ENCODE peak calls at places on chromosomes 2 and 18, in five cellular contexts. Z, I, T, F and E are unnamed samples. For H3K36me3, the result is how much of the 10 kb centered on the place peaks cover.

GRCh38 chr18:76803814-76804213 is 18.5 kb upstream of the ZNF236 start:
- DNase-seq in Z (peak), I (peak), T (peak), F (no peak), E (peak)

GRCh38 chr2:129812071-129812470 is 167.4 kb upstream of the RAB6C start:
- DNase-seq in Z (peak), I (no peak), T (no peak), F (no peak), E (peak)

GRCh38 chr2:142038826-142039225 is 92.0 kb downstream of the LRP1B start:
- DNase-seq in Z (no peak), I (no peak), T (no peak), F (no peak), E (no peak)

GRCh38 chr2:194697439-194697838 is 959.6 kb upstream of the SLC39A10 start:
- DNase-seq in Z (no peak), I (no peak), T (no peak), F (no peak), E (no peak)

GRCh38 chr2:222608081-222608480 is 47.8 kb downstream of the FARSB start:
- DNase-seq in Z (no peak), I (no peak), T (no peak), F (no peak), E (no peak)

GRCh38 chr18:40534748-40535147 is 1420.3 kb upstream of the PIK3C3 start:
- DNase-seq in Z (no peak), I (no peak), T (no peak), F (no peak), E (no peak)

GRCh38 chr2:120564213-120565094 is 171.2 kb upstream of the GLI2 start:
- DNase-seq in Z (no peak), I (no peak), T (no peak), F (no peak), E (no peak)

GRCh38 chr2:174176898-174177297 is 71.4 kb downstream of the OLA1 start:
- DNase-seq in Z (no peak), I (no peak), T (no peak), F (no peak), E (no peak)

GRCh38 chr2:199471443-199472057 is 13.8 kb upstream of the SATB2 start:
- DNase-seq in Z (peak), I (no peak), T (peak), F (no peak), E (no peak)

GRCh38 chr18:677951-678363 is 20.5 kb downstream of the TYMS start:
- DNase-seq in Z (no peak), I (no peak), T (no peak), F (no peak), E (no peak)

GRCh38 chr18:32920796-32921787 is 148.3 kb upstream of the KLHL14 start:
- DNase-seq in Z (no peak), I (no peak), T (no peak), F (no peak), E (no peak)

GRCh38 chr2:8039732-8040131 is 642.1 kb upstream of the ID2 start:
- DNase-seq in Z (no peak), I (no peak), T (no peak), F (no peak), E (no peak)

GRCh38 chr18:39274535-39274934 is 1708.9 kb upstream of the CELF4 start:
- DNase-seq in Z (no peak), I (no peak), T (no peak), F (no peak), E (no peak)

GRCh38 chr2:216502776-216503629 is 4.4 kb downstream of the RPL37A start:
- DNase-seq in Z (no peak), I (no peak), T (no peak), F (no peak), E (no peak)

GRCh38 chr2:6960659-6961058 is 43.4 kb downstream of the RNF144A start:
- DNase-seq in Z (no peak), I (no peak), T (peak), F (peak), E (no peak)

GRCh38 chr18:50151876-50152275 is 43.1 kb downstream of the MYO5B start:
- DNase-seq in Z (no peak), I (no peak), T (no peak), F (no peak), E (no peak)

GRCh38 chr2:85840091-85840490 is 48.7 kb downstream of the ST3GAL5 start:
- DNase-seq in Z (no peak), I (no peak), T (no peak), F (no peak), E (no peak)

GRCh38 chr2:177641321-177641720 is 248.7 kb downstream of the AGPS start:
- DNase-seq in Z (no peak), I (no peak), T (no peak), F (no peak), E (no peak)

GRCh38 chr2:143893340-143893739 is 626.6 kb downstream of the ZEB2 start:
- DNase-seq in Z (no peak), I (no peak), T (no peak), F (no peak), E (no peak)

GRCh38 chr2:166610180-166610919 is 116.3 kb upstream of the SCN7A start:
- DNase-seq in Z (no peak), I (no peak), T (no peak), F (no peak), E (no peak)

GRCh38 chr2:234725528-234726264 is 226.1 kb upstream of the SH3BP4 start:
- DNase-seq in Z (peak), I (no peak), T (no peak), F (no peak), E (no peak)

GRCh38 chr2:41832218-41832617 is 215.6 kb upstream of the PKDCC start:
- DNase-seq in Z (no peak), I (no peak), T (no peak), F (no peak), E (no peak)

GRCh38 chr18:22900558-22901183 is 32.5 kb upstream of the RBBP8 start:
- DNase-seq in Z (no peak), I (no peak), T (no peak), F (peak), E (peak)

GRCh38 chr2:147688252-147688651 is 156.6 kb upstream of the ACVR2A start:
- DNase-seq in Z (no peak), I (no peak), T (no peak), F (no peak), E (no peak)

GRCh38 chr2:226829721-226830631 is 5.9 kb upstream of the RHBDD1 start:
- DNase-seq in Z (no peak), I (no peak), T (no peak), F (no peak), E (no peak)

GRCh38 chr2:226835796-226836547 is at the start of gene RHBDD1:
- DNase-seq in Z (peak), I (peak), T (peak), F (peak), E (peak)

GRCh38 chr2:226835420-226835795 is 446 bp upstream of the RHBDD1 start:
- DNase-seq in Z (no peak), I (peak), T (no peak), F (peak), E (no peak)

GRCh38 chr2:226831266-226831665 is 4.6 kb upstream of the RHBDD1 start:
- DNase-seq in Z (no peak), I (no peak), T (no peak), F (no peak), E (no peak)

DNA sequence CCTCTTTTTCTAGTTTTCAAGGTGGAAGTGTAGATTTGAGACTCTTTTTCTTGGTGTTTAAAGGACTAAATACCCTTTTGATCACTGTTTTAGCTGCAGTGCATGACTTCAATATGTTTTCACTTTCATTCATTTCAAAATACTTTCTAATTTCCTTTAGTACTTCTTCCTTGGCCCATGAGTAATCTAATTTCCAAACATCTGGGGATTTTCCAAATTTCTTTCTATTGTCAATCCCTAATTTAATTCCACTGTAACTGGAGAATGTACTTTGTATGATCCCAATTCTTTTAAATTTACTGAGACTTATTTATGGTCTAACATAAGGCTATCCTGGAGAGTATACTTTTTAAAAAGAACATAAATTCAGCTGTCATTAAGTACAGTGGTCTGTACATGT is 3.8 kb upstream of the RHBDD1 start:
- DNase-seq in Z (no peak), I (no peak), T (no peak), F (no peak), E (no peak)
- H3K27ac ChIP-seq in Z (no peak), I (no peak), T (no peak), F (no peak), E (no peak)

GRCh38 chr18:13641551-13642439 is 84.6 kb downstream of the FAM210A start:
- DNase-seq in Z (no peak), I (no peak), T (peak), F (no peak), E (peak)

GRCh38 chr18:13642440-13642827 is 83.9 kb downstream of the FAM210A start:
- DNase-seq in Z (no peak), I (no peak), T (no peak), F (no peak), E (no peak)

GRCh38 chr18:13640266-13640860 is 86.0 kb downstream of the FAM210A start:
- DNase-seq in Z (no peak), I (no peak), T (no peak), F (no peak), E (no peak)

GRCh38 chr18:13638684-13639083 is 87.7 kb downstream of the FAM210A start:
- DNase-seq in Z (no peak), I (no peak), T (no peak), F (no peak), E (no peak)

GRCh38 chr18:13639196-13639595 is 87.2 kb downstream of the FAM210A start:
- DNase-seq in Z (no peak), I (no peak), T (no peak), F (no peak), E (no peak)
- H3K36me3 ChIP-seq in Z (under half), I (under half), T (under half), F (under half), E (under half)

GRCh38 chr2:94956797-94957391 is 68.6 kb upstream of the MAL start:
- DNase-seq in Z (peak), I (no peak), T (no peak), F (no peak), E (peak)
- H3K27ac ChIP-seq in Z (no peak), I (no peak), T (no peak), F (no peak), E (no peak)

GRCh38 chr2:241673797-241674725 is 12.6 kb downstream of the DTYMK start:
- DNase-seq in Z (no peak), I (no peak), T (no peak), F (no peak), E (peak)

GRCh38 chr2:241675885-241676284 is 10.7 kb downstream of the DTYMK start:
- DNase-seq in Z (no peak), I (no peak), T (no peak), F (no peak), E (no peak)

GRCh38 chr2:241672243-241673188 is 14.1 kb downstream of the DTYMK start:
- DNase-seq in Z (no peak), I (no peak), T (no peak), F (no peak), E (no peak)

GRCh38 chr2:241671457-241672240 is 15.0 kb downstream of the DTYMK start:
- DNase-seq in Z (no peak), I (no peak), T (no peak), F (no peak), E (no peak)

DNA sequence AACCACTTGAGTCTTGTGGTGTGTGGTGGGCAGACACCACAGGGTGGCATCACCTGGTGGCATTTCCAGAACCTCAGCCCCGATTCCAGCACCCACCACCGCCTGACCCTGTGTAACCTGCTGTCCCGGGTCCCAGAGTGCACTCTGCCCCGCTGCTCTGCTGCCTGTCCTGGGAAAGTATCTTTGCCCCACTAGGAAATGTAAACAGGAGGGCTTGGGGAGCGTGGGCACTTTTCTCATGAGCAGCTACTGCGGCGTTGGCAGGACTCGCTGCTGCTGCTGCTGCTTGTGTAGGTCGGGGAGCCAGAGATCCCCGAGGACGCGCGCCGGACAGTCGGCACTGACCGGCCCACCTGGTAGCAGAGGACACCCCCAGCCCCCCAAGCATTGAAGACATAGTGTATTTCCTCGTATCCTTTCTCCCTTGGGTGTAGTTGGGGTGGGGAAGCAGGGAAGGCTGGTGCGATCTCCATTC is 13.4 kb downstream of the DTYMK start:
- DNase-seq in Z (no peak), I (no peak), T (no peak), F (no peak), E (no peak)
- H3K36me3 ChIP-seq in Z (under half), I (under half), T (under half), F (under half), E (under half)

GRCh38 chr2:30763151-30763660 is 44.0 kb downstream of the CAPN13 start:
- DNase-seq in Z (no peak), I (no peak), T (no peak), F (no peak), E (no peak)

GRCh38 chr2:30766666-30767065 is 40.6 kb downstream of the CAPN13 start:
- DNase-seq in Z (no peak), I (no peak), T (no peak), F (no peak), E (no peak)

GRCh38 chr2:30764021-30764800 is 43.0 kb downstream of the CAPN13 start:
- DNase-seq in Z (no peak), I (no peak), T (no peak), F (no peak), E (no peak)

GRCh38 chr2:30765876-30766470 is 41.3 kb downstream of the CAPN13 start:
- DNase-seq in Z (no peak), I (no peak), T (no peak), F (no peak), E (no peak)

GRCh38 chr2:30765226-30765625 is 42.0 kb downstream of the CAPN13 start:
- DNase-seq in Z (no peak), I (no peak), T (no peak), F (no peak), E (no peak)
- H3K27ac ChIP-seq in Z (no peak), I (no peak), T (no peak), F (no peak), E (no peak)

DNA sequence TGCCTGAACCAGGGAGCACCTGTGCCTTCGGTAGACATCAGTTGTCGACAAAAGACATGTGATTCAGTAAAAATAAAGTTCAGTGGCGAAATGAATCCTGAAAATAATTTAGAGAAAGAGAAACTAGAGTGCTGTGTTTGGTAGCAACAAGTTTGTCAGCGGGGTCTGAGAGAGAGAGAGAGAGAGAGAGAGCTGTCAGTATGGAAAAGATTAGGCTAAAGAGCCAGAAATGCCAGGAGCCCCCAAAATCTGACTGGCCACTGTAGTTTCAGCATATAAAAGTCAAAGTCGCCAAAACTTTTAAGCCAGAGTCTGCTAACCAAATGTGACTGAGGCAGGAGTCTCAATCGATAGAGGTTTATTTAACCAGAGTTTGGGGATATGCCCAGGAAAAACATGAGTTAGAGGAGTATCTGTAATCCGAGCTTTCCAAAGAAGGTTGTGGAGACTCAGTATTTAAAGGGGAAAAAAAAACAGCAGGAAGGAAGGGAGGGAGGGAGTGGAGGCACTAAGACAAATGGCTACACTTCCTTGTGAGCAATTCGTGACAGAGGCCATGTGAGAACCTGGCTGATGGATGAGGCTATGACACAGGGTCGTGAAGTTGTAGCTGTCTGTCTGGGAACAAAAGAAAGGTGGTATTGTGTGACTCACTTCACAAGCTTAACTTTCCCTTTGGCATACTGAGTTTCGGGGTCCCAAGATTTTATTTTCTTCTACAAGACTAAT is 20.5 kb upstream of the GNAL start:
- DNase-seq in Z (no peak), I (no peak), T (no peak), F (no peak), E (no peak)
- H3K36me3 ChIP-seq in Z (under half), I (under half), T (under half), F (under half), E (under half)